ENCODE peak calls at places on chromosome 3, in six cellular contexts. S is tibial artery; Y is posterior vena cava; D is effector memory CD8-positive, alpha-beta T cell; T is NT2/D1; O is HFFc6. J is an unnamed sample.

GRCh38 chr3:188077160-188077812 is 76.7 kb upstream of the LPP start:
- DNase-seq in S (peak; percentile 84), Y (no peak), D (no peak), T (no peak), O (no peak), J (no peak)

GRCh38 chr3:56923546-56924224 is 121.9 kb upstream of the ARHGEF3 start:
- DNase-seq in S (no peak), Y (no peak), D (peak; percentile 55), T (no peak), O (peak; percentile 11), J (no peak)

GRCh38 chr3:150248116-150248864 is 159.8 kb upstream of the TSC22D2 start:
- DNase-seq in S (no peak), Y (no peak), D (no peak), T (no peak), O (peak; percentile 68), J (no peak)

GRCh38 chr3:56775931-56776461 is 25.8 kb downstream of the ARHGEF3 start:
- DNase-seq in S (no peak), Y (no peak), D (no peak), T (no peak), O (peak; percentile 12), J (no peak)

GRCh38 chr3:141271279-141272033 is 39.8 kb downstream of the PXYLP1 start:
- DNase-seq in S (no peak), Y (no peak), D (no peak), T (no peak), O (no peak), J (no peak)

GRCh38 chr3:33732394-33732793 is 14.3 kb upstream of the CLASP2 start:
- DNase-seq in S (no peak), Y (no peak), D (peak; percentile 23), T (no peak), O (no peak), J (no peak)

GRCh38 chr3:43883729-43884396 is 193.1 kb downstream of the ABHD5 start:
- DNase-seq in S (no peak), Y (no peak), D (no peak), T (no peak), O (no peak), J (no peak)

GRCh38 chr3:123568034-123568433 is 16.8 kb downstream of the HACD2 start:
- DNase-seq in S (no peak), Y (no peak), D (no peak), T (no peak), O (no peak), J (no peak)

GRCh38 chr3:195891431-195892104 is 16.8 kb downstream of the TNK2 start:
- DNase-seq in S (no peak), Y (no peak), D (no peak), T (no peak), O (no peak), J (no peak)

GRCh38 chr3:13631256-13631655 is 82.3 kb downstream of the FBLN2 start:
- DNase-seq in S (no peak), Y (no peak), D (no peak), T (no peak), O (no peak), J (no peak)

GRCh38 chr3:138442433-138442832 is 8.0 kb downstream of the ESYT3 start:
- DNase-seq in S (no peak), Y (peak; percentile 35), D (no peak), T (no peak), O (no peak), J (no peak)

GRCh38 chr3:112315791-112316190 is 17.2 kb upstream of the CD200 start:
- DNase-seq in S (no peak), Y (no peak), D (no peak), T (no peak), O (no peak), J (no peak)

GRCh38 chr3:121649645-121650044 is 11.1 kb downstream of the HCLS1 start:
- DNase-seq in S (no peak), Y (no peak), D (no peak), T (no peak), O (no peak), J (no peak)

GRCh38 chr3:52490938-52491526 is 4.1 kb upstream of the STAB1 start:
- DNase-seq in S (no peak), Y (no peak), D (no peak), T (no peak), O (peak; percentile 60), J (no peak)

GRCh38 chr3:27078246-27078913 is 290.8 kb downstream of the NEK10 start:
- DNase-seq in S (no peak), Y (no peak), D (no peak), T (peak; percentile 62), O (no peak), J (no peak)

GRCh38 chr3:157872902-157873301 is 233.3 kb downstream of the SHOX2 start:
- DNase-seq in S (no peak), Y (no peak), D (no peak), T (no peak), O (no peak), J (peak; percentile 32)

GRCh38 chr3:10709110-10709781 is 106.8 kb upstream of the SLC6A11 start:
- DNase-seq in S (no peak), Y (no peak), D (no peak), T (no peak), O (no peak), J (no peak)

GRCh38 chr3:6216135-6216792 is 644.7 kb upstream of the GRM7 start:
- DNase-seq in S (no peak), Y (no peak), D (no peak), T (no peak), O (no peak), J (no peak)

GRCh38 chr3:166223120-166223519 is 385.9 kb upstream of the BCHE start:
- DNase-seq in S (no peak), Y (no peak), D (no peak), T (no peak), O (no peak), J (no peak)

GRCh38 chr3:128878011-128878457 is 1.4 kb upstream of the ACAD9 start:
- DNase-seq in S (no peak), Y (no peak), D (no peak), T (no peak), O (no peak), J (no peak)

GRCh38 chr3:36943601-36944000 is 1.3 kb downstream of the TRANK1 start:
- DNase-seq in S (no peak), Y (no peak), D (no peak), T (no peak), O (no peak), J (no peak)

GRCh38 chr3:106305882-106306445 is 437.2 kb upstream of the CBLB start:
- DNase-seq in S (no peak), Y (no peak), D (no peak), T (no peak), O (no peak), J (no peak)

GRCh38 chr3:177322846-177323245 is 125.6 kb upstream of the TBL1XR1 start:
- DNase-seq in S (no peak), Y (no peak), D (no peak), T (no peak), O (no peak), J (no peak)

GRCh38 chr3:25821746-25822573 is 32.1 kb downstream of the OXSM start:
- DNase-seq in S (no peak), Y (no peak), D (no peak), T (no peak), O (no peak), J (no peak)

GRCh38 chr3:197508051-197508451 is 47.7 kb downstream of the BDH1 start:
- DNase-seq in S (no peak), Y (no peak), D (no peak), T (no peak), O (no peak), J (peak; percentile 8)

GRCh38 chr3:32451049-32451659 is 51.5 kb downstream of the CMTM6 start:
- DNase-seq in S (no peak), Y (no peak), D (no peak), T (no peak), O (no peak), J (no peak)

GRCh38 chr3:136667081-136667480 is 85.1 kb downstream of the STAG1 start:
- DNase-seq in S (no peak), Y (no peak), D (no peak), T (no peak), O (no peak), J (no peak)

GRCh38 chr3:10983219-10983916 is 9.2 kb upstream of the SLC6A1 start:
- DNase-seq in S (no peak), Y (no peak), D (no peak), T (no peak), O (peak; percentile 16), J (no peak)

GRCh38 chr3:45437388-45437787 is 49.0 kb downstream of the LARS2 start:
- DNase-seq in S (no peak), Y (no peak), D (no peak), T (no peak), O (peak; percentile 13), J (no peak)

GRCh38 chr3:60215952-60216351 is 1035.3 kb downstream of the FHIT start:
- DNase-seq in S (no peak), Y (no peak), D (no peak), T (no peak), O (no peak), J (no peak)

GRCh38 chr3:178289544-178290160 is 246.6 kb upstream of the KCNMB2 start:
- DNase-seq in S (no peak), Y (no peak), D (no peak), T (no peak), O (no peak), J (no peak)

GRCh38 chr3:128559486-128560225 is 66.7 kb upstream of the GATA2 start:
- DNase-seq in S (peak; percentile 49), Y (peak; percentile 75), D (no peak), T (no peak), O (no peak), J (no peak)

J was measured in DMS 273 treated with DMSO at 0.1 percent for 48 hours.